ENCODE peak calls at places on chromosomes 3 and 15, in nine cellular contexts. One of them, this sample, is unnamed.
A peak's percentile ranks its signal among the peaks of the same experiment; 100 is the strongest.

GRCh38 chr3:123807820-123808219 is 76.3 kb downstream of the MYLK start:
- DNase-seq in AG04449: no peak
- DNase-seq in stimulated activated CD8-positive, alpha-beta memory T cell treated with anti-CD3 and anti-CD28 coated beads, Interleukin-4, amount 100 ng/mL, for 24 hours: no peak
- DNase-seq in NCI-H1105: peak; percentile 71
- DNase-seq in fibroblast of lung: peak; percentile 49
- DNase-seq in naive thymus-derived CD8-positive, alpha-beta T cell: no peak
- DNase-seq in PC-9: peak; percentile 67
- DNase-seq in amniotic epithelial cell: peak; percentile 48
- DNase-seq in renal cortical epithelial cell: peak; percentile 65
- DNase-seq in this sample: peak; percentile 52

GRCh38 chr3:124999317-124999716 is 56.5 kb downstream of the HEG1 start:
- DNase-seq in AG04449: no peak
- DNase-seq in stimulated activated CD8-positive, alpha-beta memory T cell treated with anti-CD3 and anti-CD28 coated beads, Interleukin-4, amount 100 ng/mL, for 24 hours: no peak
- DNase-seq in fibroblast of lung: no peak
- DNase-seq in NCI-H1105: no peak
- DNase-seq in renal cortical epithelial cell: no peak
- DNase-seq in PC-9: no peak
- DNase-seq in amniotic epithelial cell: no peak
- DNase-seq in naive thymus-derived CD8-positive, alpha-beta T cell: no peak
- DNase-seq in this sample: no peak

GRCh38 chr3:141738636-141739363 is 702 bp downstream of the RNF7 start:
- DNase-seq in renal cortical epithelial cell: peak; percentile 45
- DNase-seq in PC-9: no peak
- DNase-seq in naive thymus-derived CD8-positive, alpha-beta T cell: peak; percentile 45
- DNase-seq in fibroblast of lung: peak; percentile 60
- DNase-seq in NCI-H1105: peak; percentile 28
- DNase-seq in AG04449: no peak
- DNase-seq in amniotic epithelial cell: peak; percentile 54
- DNase-seq in stimulated activated CD8-positive, alpha-beta memory T cell treated with anti-CD3 and anti-CD28 coated beads, Interleukin-4, amount 100 ng/mL, for 24 hours: no peak
- DNase-seq in this sample: peak; percentile 28

GRCh38 chr3:115156255-115156654 is 9.2 kb upstream of the ZBTB20 start:
- DNase-seq in amniotic epithelial cell: no peak
- DNase-seq in NCI-H1105: no peak
- DNase-seq in AG04449: no peak
- DNase-seq in naive thymus-derived CD8-positive, alpha-beta T cell: no peak
- DNase-seq in renal cortical epithelial cell: no peak
- DNase-seq in PC-9: no peak
- DNase-seq in fibroblast of lung: no peak
- DNase-seq in stimulated activated CD8-positive, alpha-beta memory T cell treated with anti-CD3 and anti-CD28 coated beads, Interleukin-4, amount 100 ng/mL, for 24 hours: no peak
- DNase-seq in this sample: no peak

GRCh38 chr3:15339786-15340215 is 7.4 kb upstream of the SH3BP5 start:
- DNase-seq in NCI-H1105: no peak
- DNase-seq in naive thymus-derived CD8-positive, alpha-beta T cell: no peak
- DNase-seq in PC-9: no peak
- DNase-seq in AG04449: no peak
- DNase-seq in stimulated activated CD8-positive, alpha-beta memory T cell treated with anti-CD3 and anti-CD28 coated beads, Interleukin-4, amount 100 ng/mL, for 24 hours: no peak
- DNase-seq in amniotic epithelial cell: peak; percentile 83
- DNase-seq in renal cortical epithelial cell: peak; percentile 82
- DNase-seq in fibroblast of lung: peak; percentile 81
- DNase-seq in this sample: no peak

GRCh38 chr15:36527512-36528162 is 51.8 kb upstream of the CDIN1 start:
- DNase-seq in NCI-H1105: peak; percentile 28
- DNase-seq in stimulated activated CD8-positive, alpha-beta memory T cell treated with anti-CD3 and anti-CD28 coated beads, Interleukin-4, amount 100 ng/mL, for 24 hours: no peak
- DNase-seq in amniotic epithelial cell: no peak
- DNase-seq in PC-9: no peak
- DNase-seq in AG04449: no peak
- DNase-seq in naive thymus-derived CD8-positive, alpha-beta T cell: no peak
- DNase-seq in renal cortical epithelial cell: no peak
- DNase-seq in fibroblast of lung: peak; percentile 28
- DNase-seq in this sample: no peak

GRCh38 chr3:87350367-87351199 is 74.2 kb upstream of the POU1F1 start:
- DNase-seq in amniotic epithelial cell: peak; percentile 40
- DNase-seq in AG04449: no peak
- DNase-seq in naive thymus-derived CD8-positive, alpha-beta T cell: peak; percentile 57
- DNase-seq in fibroblast of lung: peak; percentile 42
- DNase-seq in NCI-H1105: no peak
- DNase-seq in stimulated activated CD8-positive, alpha-beta memory T cell treated with anti-CD3 and anti-CD28 coated beads, Interleukin-4, amount 100 ng/mL, for 24 hours: no peak
- DNase-seq in renal cortical epithelial cell: peak; percentile 52
- DNase-seq in PC-9: no peak
- DNase-seq in this sample: peak; percentile 78

GRCh38 chr15:42693496-42693895 is 43.4 kb downstream of the CDAN1 start:
- DNase-seq in PC-9: no peak
- DNase-seq in amniotic epithelial cell: no peak
- DNase-seq in naive thymus-derived CD8-positive, alpha-beta T cell: no peak
- DNase-seq in fibroblast of lung: no peak
- DNase-seq in AG04449: no peak
- DNase-seq in stimulated activated CD8-positive, alpha-beta memory T cell treated with anti-CD3 and anti-CD28 coated beads, Interleukin-4, amount 100 ng/mL, for 24 hours: no peak
- DNase-seq in renal cortical epithelial cell: no peak
- DNase-seq in NCI-H1105: no peak
- DNase-seq in this sample: no peak

GRCh38 chr3:18572809-18573208 is 147.7 kb upstream of the SATB1 start:
- DNase-seq in NCI-H1105: no peak
- DNase-seq in amniotic epithelial cell: no peak
- DNase-seq in AG04449: no peak
- DNase-seq in naive thymus-derived CD8-positive, alpha-beta T cell: no peak
- DNase-seq in renal cortical epithelial cell: no peak
- DNase-seq in PC-9: no peak
- DNase-seq in stimulated activated CD8-positive, alpha-beta memory T cell treated with anti-CD3 and anti-CD28 coated beads, Interleukin-4, amount 100 ng/mL, for 24 hours: no peak
- DNase-seq in fibroblast of lung: no peak
- DNase-seq in this sample: peak; percentile 46

GRCh38 chr3:46132565-46132964 is 75.5 kb downstream of the CCR1 start:
- DNase-seq in naive thymus-derived CD8-positive, alpha-beta T cell: no peak
- DNase-seq in renal cortical epithelial cell: no peak
- DNase-seq in AG04449: no peak
- DNase-seq in amniotic epithelial cell: no peak
- DNase-seq in NCI-H1105: no peak
- DNase-seq in stimulated activated CD8-positive, alpha-beta memory T cell treated with anti-CD3 and anti-CD28 coated beads, Interleukin-4, amount 100 ng/mL, for 24 hours: no peak
- DNase-seq in PC-9: no peak
- DNase-seq in fibroblast of lung: no peak
- DNase-seq in this sample: no peak

GRCh38 chr3:149688122-149688757 is 30.4 kb upstream of the WWTR1 start:
- DNase-seq in stimulated activated CD8-positive, alpha-beta memory T cell treated with anti-CD3 and anti-CD28 coated beads, Interleukin-4, amount 100 ng/mL, for 24 hours: no peak
- DNase-seq in naive thymus-derived CD8-positive, alpha-beta T cell: no peak
- DNase-seq in renal cortical epithelial cell: peak; percentile 22
- DNase-seq in AG04449: no peak
- DNase-seq in PC-9: no peak
- DNase-seq in NCI-H1105: no peak
- DNase-seq in amniotic epithelial cell: no peak
- DNase-seq in fibroblast of lung: no peak
- DNase-seq in this sample: peak; percentile 60

GRCh38 chr3:108283989-108284388 is 12.4 kb upstream of the HHLA2 start:
- DNase-seq in fibroblast of lung: no peak
- DNase-seq in stimulated activated CD8-positive, alpha-beta memory T cell treated with anti-CD3 and anti-CD28 coated beads, Interleukin-4, amount 100 ng/mL, for 24 hours: no peak
- DNase-seq in AG04449: no peak
- DNase-seq in amniotic epithelial cell: no peak
- DNase-seq in renal cortical epithelial cell: no peak
- DNase-seq in naive thymus-derived CD8-positive, alpha-beta T cell: no peak
- DNase-seq in PC-9: no peak
- DNase-seq in NCI-H1105: no peak
- DNase-seq in this sample: no peak

GRCh38 chr3:16476636-16477035 is 36.9 kb downstream of the RFTN1 start:
- DNase-seq in naive thymus-derived CD8-positive, alpha-beta T cell: no peak
- DNase-seq in renal cortical epithelial cell: peak; percentile 88
- DNase-seq in stimulated activated CD8-positive, alpha-beta memory T cell treated with anti-CD3 and anti-CD28 coated beads, Interleukin-4, amount 100 ng/mL, for 24 hours: no peak
- DNase-seq in fibroblast of lung: peak; percentile 97
- DNase-seq in amniotic epithelial cell: peak; percentile 99
- DNase-seq in NCI-H1105: no peak
- DNase-seq in PC-9: no peak
- DNase-seq in AG04449: peak; percentile 96
- DNase-seq in this sample: no peak

GRCh38 chr15:63405683-63406456 is 24.2 kb upstream of the CA12 start:
- DNase-seq in PC-9: no peak
- DNase-seq in stimulated activated CD8-positive, alpha-beta memory T cell treated with anti-CD3 and anti-CD28 coated beads, Interleukin-4, amount 100 ng/mL, for 24 hours: no peak
- DNase-seq in naive thymus-derived CD8-positive, alpha-beta T cell: no peak
- DNase-seq in AG04449: no peak
- DNase-seq in amniotic epithelial cell: no peak
- DNase-seq in NCI-H1105: no peak
- DNase-seq in fibroblast of lung: no peak
- DNase-seq in renal cortical epithelial cell: no peak
- DNase-seq in this sample: no peak

GRCh38 chr3:122642935-122643334 is 37.7 kb upstream of the PARP14 start:
- DNase-seq in renal cortical epithelial cell: peak; percentile 30
- DNase-seq in AG04449: no peak
- DNase-seq in NCI-H1105: no peak
- DNase-seq in amniotic epithelial cell: no peak
- DNase-seq in PC-9: no peak
- DNase-seq in fibroblast of lung: no peak
- DNase-seq in stimulated activated CD8-positive, alpha-beta memory T cell treated with anti-CD3 and anti-CD28 coated beads, Interleukin-4, amount 100 ng/mL, for 24 hours: no peak
- DNase-seq in naive thymus-derived CD8-positive, alpha-beta T cell: no peak
- DNase-seq in this sample: no peak

GRCh38 chr3:123635220-123635619 is 50.4 kb upstream of the HACD2 start:
- DNase-seq in PC-9: no peak
- DNase-seq in fibroblast of lung: no peak
- DNase-seq in NCI-H1105: no peak
- DNase-seq in renal cortical epithelial cell: peak; percentile 45
- DNase-seq in amniotic epithelial cell: no peak
- DNase-seq in naive thymus-derived CD8-positive, alpha-beta T cell: no peak
- DNase-seq in AG04449: no peak
- DNase-seq in stimulated activated CD8-positive, alpha-beta memory T cell treated with anti-CD3 and anti-CD28 coated beads, Interleukin-4, amount 100 ng/mL, for 24 hours: no peak
- DNase-seq in this sample: peak; percentile 55

GRCh38 chr3:46397111-46397510 is 9.8 kb downstream of the CCR5AS start:
- DNase-seq in renal cortical epithelial cell: no peak
- DNase-seq in fibroblast of lung: no peak
- DNase-seq in naive thymus-derived CD8-positive, alpha-beta T cell: no peak
- DNase-seq in PC-9: no peak
- DNase-seq in stimulated activated CD8-positive, alpha-beta memory T cell treated with anti-CD3 and anti-CD28 coated beads, Interleukin-4, amount 100 ng/mL, for 24 hours: no peak
- DNase-seq in AG04449: no peak
- DNase-seq in NCI-H1105: no peak
- DNase-seq in amniotic epithelial cell: no peak
- DNase-seq in this sample: no peak

GRCh38 chr3:108184824-108185223 is 37.4 kb downstream of the IFT57 start:
- DNase-seq in AG04449: no peak
- DNase-seq in stimulated activated CD8-positive, alpha-beta memory T cell treated with anti-CD3 and anti-CD28 coated beads, Interleukin-4, amount 100 ng/mL, for 24 hours: no peak
- DNase-seq in naive thymus-derived CD8-positive, alpha-beta T cell: no peak
- DNase-seq in amniotic epithelial cell: no peak
- DNase-seq in PC-9: no peak
- DNase-seq in fibroblast of lung: no peak
- DNase-seq in NCI-H1105: no peak
- DNase-seq in renal cortical epithelial cell: no peak
- DNase-seq in this sample: no peak

GRCh38 chr3:66582721-66583141 is 81.9 kb upstream of the LRIG1 start:
- DNase-seq in naive thymus-derived CD8-positive, alpha-beta T cell: peak; percentile 55
- DNase-seq in amniotic epithelial cell: no peak
- DNase-seq in fibroblast of lung: peak; percentile 48
- DNase-seq in stimulated activated CD8-positive, alpha-beta memory T cell treated with anti-CD3 and anti-CD28 coated beads, Interleukin-4, amount 100 ng/mL, for 24 hours: peak; percentile 26
- DNase-seq in NCI-H1105: no peak
- DNase-seq in renal cortical epithelial cell: peak; percentile 25
- DNase-seq in AG04449: no peak
- DNase-seq in PC-9: no peak
- DNase-seq in this sample: no peak

GRCh38 chr15:35466476-35466875 is 79.5 kb downstream of the DPH6 start:
- DNase-seq in AG04449: no peak
- DNase-seq in stimulated activated CD8-positive, alpha-beta memory T cell treated with anti-CD3 and anti-CD28 coated beads, Interleukin-4, amount 100 ng/mL, for 24 hours: no peak
- DNase-seq in renal cortical epithelial cell: no peak
- DNase-seq in amniotic epithelial cell: no peak
- DNase-seq in NCI-H1105: no peak
- DNase-seq in naive thymus-derived CD8-positive, alpha-beta T cell: no peak
- DNase-seq in PC-9: no peak
- DNase-seq in fibroblast of lung: no peak
- DNase-seq in this sample: no peak

GRCh38 chr15:101008158-101009139 is 89.3 kb downstream of the LRRK1 start:
- DNase-seq in PC-9: peak; percentile 88
- DNase-seq in AG04449: no peak
- DNase-seq in stimulated activated CD8-positive, alpha-beta memory T cell treated with anti-CD3 and anti-CD28 coated beads, Interleukin-4, amount 100 ng/mL, for 24 hours: peak; percentile 75
- DNase-seq in NCI-H1105: peak; percentile 95
- DNase-seq in naive thymus-derived CD8-positive, alpha-beta T cell: peak; percentile 84
- DNase-seq in amniotic epithelial cell: peak; percentile 77
- DNase-seq in fibroblast of lung: peak; percentile 79
- DNase-seq in renal cortical epithelial cell: peak; percentile 73
- DNase-seq in this sample: peak; percentile 48

GRCh38 chr3:184581331-184582210 is 20.0 kb downstream of the EPHB3 start:
- DNase-seq in renal cortical epithelial cell: no peak
- DNase-seq in NCI-H1105: no peak
- DNase-seq in amniotic epithelial cell: no peak
- DNase-seq in PC-9: no peak
- DNase-seq in stimulated activated CD8-positive, alpha-beta memory T cell treated with anti-CD3 and anti-CD28 coated beads, Interleukin-4, amount 100 ng/mL, for 24 hours: no peak
- DNase-seq in fibroblast of lung: no peak
- DNase-seq in naive thymus-derived CD8-positive, alpha-beta T cell: no peak
- DNase-seq in AG04449: no peak
- DNase-seq in this sample: no peak

GRCh38 chr15:92899910-92900711 is at the start of gene CHD2:
- DNase-seq in naive thymus-derived CD8-positive, alpha-beta T cell: peak; percentile 87
- DNase-seq in PC-9: peak; percentile 70
- DNase-seq in stimulated activated CD8-positive, alpha-beta memory T cell treated with anti-CD3 and anti-CD28 coated beads, Interleukin-4, amount 100 ng/mL, for 24 hours: no peak
- DNase-seq in renal cortical epithelial cell: peak; percentile 90
- DNase-seq in fibroblast of lung: peak; percentile 83
- DNase-seq in AG04449: no peak
- DNase-seq in amniotic epithelial cell: peak; percentile 89
- DNase-seq in NCI-H1105: peak; percentile 63
- DNase-seq in this sample: peak; percentile 59

GRCh38 chr3:99686955-99687612 is 48.7 kb downstream of the COL8A1 start:
- DNase-seq in AG04449: no peak
- DNase-seq in stimulated activated CD8-positive, alpha-beta memory T cell treated with anti-CD3 and anti-CD28 coated beads, Interleukin-4, amount 100 ng/mL, for 24 hours: peak; percentile 1
- DNase-seq in amniotic epithelial cell: peak; percentile 78
- DNase-seq in fibroblast of lung: peak; percentile 57
- DNase-seq in renal cortical epithelial cell: peak; percentile 63
- DNase-seq in PC-9: peak; percentile 69
- DNase-seq in NCI-H1105: peak; percentile 15
- DNase-seq in naive thymus-derived CD8-positive, alpha-beta T cell: peak; percentile 4
- DNase-seq in this sample: no peak

GRCh38 chr3:129829640-129830039 is 63.9 kb downstream of the TMCC1 start:
- DNase-seq in PC-9: peak; percentile 65
- DNase-seq in stimulated activated CD8-positive, alpha-beta memory T cell treated with anti-CD3 and anti-CD28 coated beads, Interleukin-4, amount 100 ng/mL, for 24 hours: no peak
- DNase-seq in renal cortical epithelial cell: peak; percentile 93
- DNase-seq in naive thymus-derived CD8-positive, alpha-beta T cell: peak; percentile 37
- DNase-seq in NCI-H1105: peak; percentile 72
- DNase-seq in AG04449: peak; percentile 90
- DNase-seq in amniotic epithelial cell: peak; percentile 90
- DNase-seq in fibroblast of lung: peak; percentile 93
- DNase-seq in this sample: no peak

GRCh38 chr3:32903953-32904352 is 47.5 kb upstream of the CCR4 start:
- DNase-seq in fibroblast of lung: no peak
- DNase-seq in PC-9: no peak
- DNase-seq in renal cortical epithelial cell: no peak
- DNase-seq in AG04449: no peak
- DNase-seq in naive thymus-derived CD8-positive, alpha-beta T cell: no peak
- DNase-seq in stimulated activated CD8-positive, alpha-beta memory T cell treated with anti-CD3 and anti-CD28 coated beads, Interleukin-4, amount 100 ng/mL, for 24 hours: no peak
- DNase-seq in amniotic epithelial cell: no peak
- DNase-seq in NCI-H1105: no peak
- DNase-seq in this sample: no peak

GRCh38 chr3:4290272-4290893 is 12.8 kb upstream of the SETMAR start:
- DNase-seq in stimulated activated CD8-positive, alpha-beta memory T cell treated with anti-CD3 and anti-CD28 coated beads, Interleukin-4, amount 100 ng/mL, for 24 hours: no peak
- DNase-seq in AG04449: no peak
- DNase-seq in NCI-H1105: peak; percentile 8
- DNase-seq in PC-9: no peak
- DNase-seq in renal cortical epithelial cell: peak; percentile 52
- DNase-seq in fibroblast of lung: peak; percentile 23
- DNase-seq in amniotic epithelial cell: peak; percentile 41
- DNase-seq in naive thymus-derived CD8-positive, alpha-beta T cell: peak; percentile 42
- DNase-seq in this sample: peak; percentile 7

GRCh38 chr3:122251428-122251827 is 68.0 kb downstream of the CASR start:
- DNase-seq in naive thymus-derived CD8-positive, alpha-beta T cell: no peak
- DNase-seq in stimulated activated CD8-positive, alpha-beta memory T cell treated with anti-CD3 and anti-CD28 coated beads, Interleukin-4, amount 100 ng/mL, for 24 hours: no peak
- DNase-seq in amniotic epithelial cell: no peak
- DNase-seq in AG04449: no peak
- DNase-seq in NCI-H1105: no peak
- DNase-seq in PC-9: no peak
- DNase-seq in fibroblast of lung: no peak
- DNase-seq in renal cortical epithelial cell: no peak
- DNase-seq in this sample: no peak

GRCh38 chr15:79990997-79991334 is 20.0 kb upstream of the BCL2A1 start:
- DNase-seq in AG04449: no peak
- DNase-seq in fibroblast of lung: no peak
- DNase-seq in PC-9: no peak
- DNase-seq in amniotic epithelial cell: no peak
- DNase-seq in NCI-H1105: no peak
- DNase-seq in stimulated activated CD8-positive, alpha-beta memory T cell treated with anti-CD3 and anti-CD28 coated beads, Interleukin-4, amount 100 ng/mL, for 24 hours: no peak
- DNase-seq in naive thymus-derived CD8-positive, alpha-beta T cell: no peak
- DNase-seq in renal cortical epithelial cell: no peak
- DNase-seq in this sample: no peak

GRCh38 chr3:187922704-187923393 is 177.6 kb upstream of the BCL6 start:
- DNase-seq in AG04449: peak; percentile 65
- DNase-seq in naive thymus-derived CD8-positive, alpha-beta T cell: no peak
- DNase-seq in stimulated activated CD8-positive, alpha-beta memory T cell treated with anti-CD3 and anti-CD28 coated beads, Interleukin-4, amount 100 ng/mL, for 24 hours: no peak
- DNase-seq in renal cortical epithelial cell: peak; percentile 72
- DNase-seq in PC-9: no peak
- DNase-seq in NCI-H1105: no peak
- DNase-seq in fibroblast of lung: peak; percentile 89
- DNase-seq in amniotic epithelial cell: peak; percentile 90
- DNase-seq in this sample: no peak

GRCh38 chr15:66795851-66796250 is 93.8 kb downstream of the SMAD6 start:
- DNase-seq in AG04449: no peak
- DNase-seq in PC-9: no peak
- DNase-seq in renal cortical epithelial cell: no peak
- DNase-seq in fibroblast of lung: no peak
- DNase-seq in amniotic epithelial cell: no peak
- DNase-seq in NCI-H1105: no peak
- DNase-seq in naive thymus-derived CD8-positive, alpha-beta T cell: no peak
- DNase-seq in stimulated activated CD8-positive, alpha-beta memory T cell treated with anti-CD3 and anti-CD28 coated beads, Interleukin-4, amount 100 ng/mL, for 24 hours: no peak
- DNase-seq in this sample: no peak